ENCODE peak calls at places on chromosomes 1 and 21, in four cellular contexts. One of them, this sample, is unnamed. For H3K4me1, the result is how much of the 10 kb centered on the place peaks cover.

GRCh38 chr1:32754282-32755097 is 51.9 kb upstream of the SYNC start:
- DNase-seq in HCT116: no peak
- DNase-seq in heart right ventricle: no peak
- DNase-seq in upper lobe of left lung: no peak
- DNase-seq in this sample: no peak

GRCh38 chr1:152165291-152166077 is 6.5 kb upstream of the RPTN start:
- DNase-seq in HCT116: no peak
- DNase-seq in upper lobe of left lung: no peak
- DNase-seq in heart right ventricle: no peak
- DNase-seq in this sample: no peak

GRCh38 chr1:243917177-243917862 is 67.3 kb upstream of the AKT3 start:
- DNase-seq in heart right ventricle: peak
- DNase-seq in upper lobe of left lung: no peak
- DNase-seq in HCT116: no peak
- DNase-seq in this sample: peak

GRCh38 chr1:2314297-2314802 is 77.0 kb downstream of the MORN1 start:
- DNase-seq in heart right ventricle: peak
- DNase-seq in upper lobe of left lung: peak
- DNase-seq in HCT116: no peak
- DNase-seq in this sample: no peak

GRCh38 chr21:42818328-42818749 is 61.0 kb downstream of the WDR4 start:
- DNase-seq in HCT116: peak
- DNase-seq in upper lobe of left lung: peak
- DNase-seq in heart right ventricle: peak
- DNase-seq in this sample: peak

GRCh38 chr21:44441041-44441400 is 14.3 kb upstream of the LRRC3 start:
- DNase-seq in upper lobe of left lung: no peak
- DNase-seq in heart right ventricle: no peak
- DNase-seq in HCT116: no peak
- DNase-seq in this sample: no peak

GRCh38 chr1:162297208-162297607 is 79.4 kb downstream of the SPATA46 start:
- DNase-seq in upper lobe of left lung: no peak
- DNase-seq in heart right ventricle: no peak
- DNase-seq in HCT116: no peak
- DNase-seq in this sample: no peak

GRCh38 chr1:11780380-11781147 is 18.6 kb downstream of the C1orf167 start:
- DNase-seq in heart right ventricle: no peak
- DNase-seq in upper lobe of left lung: no peak
- DNase-seq in HCT116: no peak
- DNase-seq in this sample: no peak

GRCh38 chr1:166910396-166910994 is 34.4 kb upstream of the TADA1 start:
- DNase-seq in HCT116: peak
- DNase-seq in heart right ventricle: no peak
- DNase-seq in upper lobe of left lung: peak
- DNase-seq in this sample: no peak

GRCh38 chr1:11062965-11063401 is 3.2 kb upstream of the SRM start:
- DNase-seq in upper lobe of left lung: no peak
- DNase-seq in HCT116: no peak
- DNase-seq in heart right ventricle: no peak
- DNase-seq in this sample: no peak

GRCh38 chr1:67489643-67490042 is 59.4 kb upstream of the SERBP1 start:
- DNase-seq in HCT116: peak
- DNase-seq in heart right ventricle: no peak
- DNase-seq in upper lobe of left lung: no peak
- DNase-seq in this sample: no peak

GRCh38 chr1:198056255-198056654 is 100.5 kb upstream of the NEK7 start:
- DNase-seq in HCT116: no peak
- DNase-seq in upper lobe of left lung: no peak
- DNase-seq in heart right ventricle: no peak
- DNase-seq in this sample: no peak

GRCh38 chr1:157156058-157156541 is 17.9 kb upstream of the ETV3 start:
- DNase-seq in upper lobe of left lung: peak
- DNase-seq in heart right ventricle: peak
- DNase-seq in HCT116: peak
- DNase-seq in this sample: peak

GRCh38 chr21:34635307-34635706 is 20.4 kb upstream of the RCAN1 start:
- DNase-seq in upper lobe of left lung: no peak
- DNase-seq in HCT116: no peak
- DNase-seq in heart right ventricle: no peak
- DNase-seq in this sample: peak

GRCh38 chr21:28767523-28767922 is 225.2 kb downstream of the LTN1 start:
- DNase-seq in upper lobe of left lung: no peak
- DNase-seq in HCT116: no peak
- DNase-seq in heart right ventricle: no peak
- DNase-seq in this sample: no peak

GRCh38 chr1:186643600-186643999 is 36.6 kb downstream of the PTGS2 start:
- DNase-seq in upper lobe of left lung: no peak
- DNase-seq in heart right ventricle: no peak
- DNase-seq in HCT116: no peak
- DNase-seq in this sample: no peak

GRCh38 chr1:99170516-99170915 is 93.8 kb upstream of the PLPPR4 start:
- DNase-seq in heart right ventricle: no peak
- DNase-seq in upper lobe of left lung: no peak
- DNase-seq in HCT116: no peak
- DNase-seq in this sample: no peak

GRCh38 chr21:28261291-28261690 is 731.4 kb downstream of the LTN1 start:
- DNase-seq in heart right ventricle: no peak
- DNase-seq in upper lobe of left lung: no peak
- DNase-seq in HCT116: no peak
- DNase-seq in this sample: no peak

GRCh38 chr1:70220015-70220414 is 1.2 kb upstream of the SRSF11 start:
- DNase-seq in HCT116: no peak
- DNase-seq in upper lobe of left lung: no peak
- DNase-seq in heart right ventricle: no peak
- DNase-seq in this sample: no peak

GRCh38 chr1:150512846-150513245 is 2.7 kb upstream of the FALEC start:
- DNase-seq in heart right ventricle: no peak
- DNase-seq in HCT116: no peak
- DNase-seq in upper lobe of left lung: no peak
- DNase-seq in this sample: no peak

GRCh38 chr1:8349961-8350360 is 32.0 kb downstream of the SLC45A1 start:
- DNase-seq in heart right ventricle: peak
- DNase-seq in upper lobe of left lung: no peak
- DNase-seq in HCT116: no peak
- DNase-seq in this sample: peak

GRCh38 chr1:80212958-80213357 is 1206.4 kb upstream of the ADGRL4 start:
- DNase-seq in HCT116: no peak
- DNase-seq in upper lobe of left lung: no peak
- DNase-seq in heart right ventricle: no peak
- DNase-seq in this sample: no peak
- H3K4me1 ChIP-seq in HCT116: under half
- H3K4me1 ChIP-seq in upper lobe of left lung: under half
- H3K4me1 ChIP-seq in heart right ventricle: under half
- H3K4me1 ChIP-seq in this sample: under half

GRCh38 chr1:94925561-94926364 is 1.1 kb downstream of the CNN3 start:
- DNase-seq in heart right ventricle: peak
- DNase-seq in HCT116: peak
- DNase-seq in upper lobe of left lung: peak
- DNase-seq in this sample: peak
- H3K4me1 ChIP-seq in heart right ventricle: half or more
- H3K4me1 ChIP-seq in HCT116: under half
- H3K4me1 ChIP-seq in upper lobe of left lung: half or more
- H3K4me1 ChIP-seq in this sample: under half

DNA sequence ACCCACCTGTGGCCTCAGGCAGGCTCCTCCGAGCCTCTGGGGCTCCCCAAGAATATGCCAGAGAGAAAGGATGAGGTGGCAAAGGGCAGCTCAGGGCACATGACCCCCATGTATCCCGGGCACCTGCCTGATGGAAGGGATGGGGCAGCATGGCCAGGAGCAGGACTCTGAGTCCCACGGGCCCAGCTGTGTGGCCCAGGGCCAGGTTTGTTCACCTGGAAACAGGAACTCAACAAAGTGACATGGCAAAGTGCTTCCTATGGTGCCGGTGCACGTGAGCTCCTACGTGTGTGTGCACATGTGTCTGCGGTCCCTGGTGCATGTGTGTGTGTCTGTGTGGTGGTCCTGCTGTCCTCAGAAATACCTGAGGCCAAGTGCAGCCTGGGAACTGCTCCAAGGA is 9.5 kb upstream of the GPR153 start:
- DNase-seq in upper lobe of left lung: no peak
- DNase-seq in heart right ventricle: no peak
- DNase-seq in HCT116: no peak
- DNase-seq in this sample: no peak
- H3K4me1 ChIP-seq in upper lobe of left lung: under half
- H3K4me1 ChIP-seq in heart right ventricle: under half
- H3K4me1 ChIP-seq in HCT116: under half
- H3K4me1 ChIP-seq in this sample: under half

GRCh38 chr1:94798472-94798871 is 21.7 kb upstream of the SLC44A3 start:
- DNase-seq in heart right ventricle: no peak
- DNase-seq in HCT116: no peak
- DNase-seq in upper lobe of left lung: no peak
- DNase-seq in this sample: no peak
- H3K4me1 ChIP-seq in heart right ventricle: under half
- H3K4me1 ChIP-seq in HCT116: under half
- H3K4me1 ChIP-seq in upper lobe of left lung: under half
- H3K4me1 ChIP-seq in this sample: under half

GRCh38 chr1:227938911-227939790 is 8.6 kb downstream of the WNT9A start:
- DNase-seq in upper lobe of left lung: peak
- DNase-seq in heart right ventricle: no peak
- DNase-seq in HCT116: no peak
- DNase-seq in this sample: no peak

GRCh38 chr1:227941509-227942020 is 6.2 kb downstream of the WNT9A start:
- DNase-seq in upper lobe of left lung: peak
- DNase-seq in HCT116: no peak
- DNase-seq in heart right ventricle: no peak
- DNase-seq in this sample: no peak

GRCh38 chr1:227938276-227938675 is 9.5 kb downstream of the WNT9A start:
- DNase-seq in upper lobe of left lung: no peak
- DNase-seq in heart right ventricle: no peak
- DNase-seq in HCT116: no peak
- DNase-seq in this sample: no peak

GRCh38 chr1:227940791-227941241 is 6.9 kb downstream of the WNT9A start:
- DNase-seq in upper lobe of left lung: peak
- DNase-seq in heart right ventricle: no peak
- DNase-seq in HCT116: no peak
- DNase-seq in this sample: no peak

GRCh38 chr1:227939791-227940771 is 7.7 kb downstream of the WNT9A start:
- DNase-seq in upper lobe of left lung: peak
- DNase-seq in HCT116: no peak
- DNase-seq in heart right ventricle: no peak
- DNase-seq in this sample: no peak
- H3K4me1 ChIP-seq in upper lobe of left lung: under half
- H3K4me1 ChIP-seq in HCT116: under half
- H3K4me1 ChIP-seq in heart right ventricle: under half
- H3K4me1 ChIP-seq in this sample: under half